ENCODE peak calls at places on chromosomes 2 and 18, in four cellular contexts. S, P, J and F are unnamed samples.

GRCh38 chr2:212548459-212548815 is 9.8 kb upstream of the ERBB4 start:
- DNase-seq in J (peak), P (no peak), S (no peak), F (peak)

GRCh38 chr2:11750422-11750821 is 4.0 kb downstream of the LPIN1 start:
- DNase-seq in P (no peak), S (peak), J (peak), F (no peak)

GRCh38 chr2:26477126-26477910 is 606 bp downstream of the OTOF start:
- DNase-seq in J (no peak), P (no peak), S (peak), F (no peak)

GRCh38 chr18:22856870-22857269 is 76.3 kb upstream of the RBBP8 start:
- DNase-seq in J (no peak), S (no peak), P (no peak), F (no peak)

GRCh38 chr2:135870571-135870970 is 5.7 kb downstream of the MCM6 start:
- DNase-seq in J (no peak), S (peak), P (no peak), F (no peak)

GRCh38 chr2:96415684-96416083 is 80.1 kb downstream of the NCAPH start:
- DNase-seq in S (no peak), J (no peak), P (no peak), F (no peak)

GRCh38 chr2:71612581-71613520 is 159.5 kb downstream of the DYSF start:
- DNase-seq in J (no peak), P (no peak), S (no peak), F (no peak)

GRCh38 chr18:653512-653911 is 3.9 kb upstream of the TYMS start:
- DNase-seq in S (no peak), P (no peak), J (no peak), F (no peak)

GRCh38 chr18:49613141-49613641 is 51.3 kb downstream of the LIPG start:
- DNase-seq in S (no peak), P (no peak), J (peak), F (no peak)

GRCh38 chr2:207975910-207976309 is 49.4 kb downstream of the PLEKHM3 start:
- DNase-seq in P (no peak), J (no peak), S (no peak), F (no peak)

GRCh38 chr2:61536086-61536722 is 2.0 kb downstream of the XPO1 start:
- DNase-seq in J (peak), P (no peak), S (peak), F (no peak)

GRCh38 chr18:12579775-12580174 is 78.1 kb downstream of the SPIRE1 start:
- DNase-seq in P (no peak), S (no peak), J (no peak), F (no peak)

GRCh38 chr2:228698963-228699362 is 517.5 kb upstream of the SPHKAP start:
- DNase-seq in S (no peak), P (no peak), J (no peak), F (no peak)

GRCh38 chr2:122635649-122636496 is 880.4 kb downstream of the TSN start:
- DNase-seq in J (peak), P (no peak), S (no peak), F (no peak)

GRCh38 chr18:44135791-44136190 is 544.9 kb upstream of the SETBP1 start:
- DNase-seq in J (no peak), P (no peak), S (no peak), F (no peak)

GRCh38 chr2:203631068-203631757 is 75.2 kb upstream of the CD28 start:
- DNase-seq in P (no peak), J (no peak), S (no peak), F (no peak)